ENCODE peak calls at places on chromosomes 12 and 14, in eight cellular contexts. T is testis, S is GM12891, D is DMS 273 treated with DMSO at 0.1 percent for 48 hours, X is lower lobe of right lung, B is activated T-cell treated with anti-CD3 and anti-CD28 coated beads for 24 hours, V is gastrocnemius medialis, P is lower leg skin. E is an unnamed sample.

GRCh38 chr14:93797071-93797470 is 8.8 kb upstream of the PRIMA1 start:
- DNase-seq in T (no peak), S (no peak), D (no peak), X (no peak), B (no peak), V (no peak), P (no peak), E (no peak)

GRCh38 chr12:67909091-67909531 is 80.1 kb upstream of the IFNG-AS1 start:
- DNase-seq in T (no peak), S (no peak), D (no peak), X (no peak), B (no peak), V (no peak), P (no peak), E (no peak)

GRCh38 chr12:51752490-51752889 is 96.0 kb downstream of the FIGNL2 start:
- DNase-seq in T (peak; percentile 88), S (no peak), D (no peak), X (peak; percentile 45), B (no peak), V (peak; percentile 44), P (peak; percentile 29), E (no peak)

GRCh38 chr12:123457980-123458779 is at the start of gene SNRNP35:
- DNase-seq in T (peak; percentile 87), S (peak; percentile 52), D (peak; percentile 56), X (peak; percentile 85), B (peak; percentile 80), V (peak; percentile 71), P (peak; percentile 73), E (peak; percentile 57)

GRCh38 chr14:35881280-35881679 is 55.1 kb downstream of the BRMS1L start:
- DNase-seq in T (no peak), S (no peak), D (no peak), X (no peak), B (no peak), V (no peak), P (no peak), E (no peak)

GRCh38 chr12:120820885-120821510 is 83.2 kb downstream of the SPPL3 start:
- DNase-seq in T (no peak), S (no peak), D (no peak), X (no peak), B (peak; percentile 51), V (no peak), P (no peak), E (no peak)

GRCh38 chr14:76765461-76765931 is 4.2 kb downstream of the VASH1 start:
- DNase-seq in T (no peak), S (no peak), D (no peak), X (no peak), B (no peak), V (no peak), P (no peak), E (no peak)

GRCh38 chr12:120110550-120111501 is 5.7 kb downstream of the RAB35 start:
- DNase-seq in T (peak; percentile 43), S (no peak), D (no peak), X (peak; percentile 88), B (no peak), V (peak; percentile 59), P (peak; percentile 59), E (no peak)

GRCh38 chr12:42981379-42981778 is 391.8 kb upstream of the PRICKLE1 start:
- DNase-seq in T (no peak), S (no peak), D (no peak), X (no peak), B (no peak), V (no peak), P (no peak), E (no peak)

GRCh38 chr14:64387232-64387737 is 868 bp upstream of the MTHFD1 start:
- DNase-seq in T (peak; percentile 48), S (peak; percentile 13), D (no peak), X (no peak), B (no peak), V (peak; percentile 44), P (no peak), E (no peak)

GRCh38 chr12:47736877-47737676 is 11.8 kb upstream of the ENDOU start:
- DNase-seq in T (peak; percentile 95), S (no peak), D (no peak), X (peak; percentile 91), B (no peak), V (peak; percentile 82), P (peak; percentile 66), E (no peak)

GRCh38 chr14:104355101-104355691 is 216.8 kb downstream of the KIF26A start:
- DNase-seq in T (no peak), S (no peak), D (no peak), X (no peak), B (no peak), V (peak; percentile 7), P (no peak), E (no peak)

GRCh38 chr14:91377700-91378652 is 39.6 kb downstream of the CCDC88C start:
- DNase-seq in T (no peak), S (no peak), D (no peak), X (no peak), B (no peak), V (no peak), P (no peak), E (no peak)

GRCh38 chr12:105705765-105706164 is 375.3 kb downstream of the C12orf75 start:
- DNase-seq in T (peak; percentile 73), S (no peak), D (peak; percentile 30), X (no peak), B (no peak), V (peak; percentile 41), P (peak; percentile 38), E (peak; percentile 3)

GRCh38 chr14:35927727-35928126 is 101.6 kb downstream of the BRMS1L start:
- DNase-seq in T (no peak), S (no peak), D (no peak), X (no peak), B (no peak), V (no peak), P (no peak), E (no peak)

GRCh38 chr14:73231874-73232851 is 5.1 kb upstream of the PAPLN start:
- DNase-seq in T (no peak), S (no peak), D (no peak), X (peak; percentile 45), B (no peak), V (no peak), P (no peak), E (peak; percentile 47)

GRCh38 chr12:29521951-29522350 is 24.5 kb upstream of the OVCH1 start:
- DNase-seq in T (no peak), S (no peak), D (no peak), X (no peak), B (no peak), V (no peak), P (no peak), E (no peak)

GRCh38 chr14:52110441-52111086 is 41.7 kb upstream of the NID2 start:
- DNase-seq in T (no peak), S (no peak), D (no peak), X (no peak), B (no peak), V (no peak), P (no peak), E (no peak)

GRCh38 chr14:91257328-91258020 is 13.0 kb upstream of the GPR68 start:
- DNase-seq in T (no peak), S (no peak), D (peak; percentile 59), X (no peak), B (no peak), V (no peak), P (no peak), E (peak; percentile 86)

GRCh38 chr12:57134949-57135348 is 6.7 kb downstream of the LRP1 start:
- DNase-seq in T (no peak), S (no peak), D (no peak), X (no peak), B (no peak), V (no peak), P (no peak), E (no peak)

GRCh38 chr12:27177716-27178115 is 66.4 kb upstream of the STK38L start:
- DNase-seq in T (no peak), S (no peak), D (no peak), X (no peak), B (no peak), V (no peak), P (no peak), E (no peak)

GRCh38 chr12:115455268-115455681 is 771.3 kb upstream of the TBX3 start:
- DNase-seq in T (no peak), S (no peak), D (no peak), X (no peak), B (no peak), V (no peak), P (no peak), E (no peak)

GRCh38 chr12:107283652-107284051 is 190.3 kb upstream of the CRY1 start:
- DNase-seq in T (no peak), S (no peak), D (no peak), X (no peak), B (no peak), V (no peak), P (no peak), E (no peak)

GRCh38 chr12:47604474-47604873 is 101.4 kb downstream of the RPAP3 start:
- DNase-seq in T (no peak), S (no peak), D (no peak), X (no peak), B (no peak), V (no peak), P (no peak), E (no peak)

GRCh38 chr12:90410962-90411361 is 544.0 kb downstream of the CCER1 start:
- DNase-seq in T (peak; percentile 16), S (no peak), D (no peak), X (no peak), B (no peak), V (no peak), P (no peak), E (no peak)

GRCh38 chr14:45135181-45135580 is 549 bp upstream of the FANCM start:
- DNase-seq in T (no peak), S (no peak), D (no peak), X (no peak), B (no peak), V (no peak), P (no peak), E (no peak)

GRCh38 chr12:110579239-110579888 is 3.8 kb downstream of the PPTC7 start:
- DNase-seq in T (no peak), S (no peak), D (no peak), X (no peak), B (no peak), V (peak; percentile 51), P (no peak), E (no peak)

GRCh38 chr14:76827696-76828301 is 1.6 kb downstream of the LRRC74A start:
- DNase-seq in T (no peak), S (no peak), D (no peak), X (no peak), B (no peak), V (no peak), P (no peak), E (no peak)

GRCh38 chr14:36238666-36239363 is 62.3 kb upstream of the PTCSC3 start:
- DNase-seq in T (no peak), S (no peak), D (no peak), X (peak; percentile 60), B (no peak), V (no peak), P (peak; percentile 29), E (no peak)

GRCh38 chr14:95499354-95499750 is 17.1 kb downstream of the SYNE3 start:
- DNase-seq in T (no peak), S (no peak), D (no peak), X (no peak), B (no peak), V (no peak), P (no peak), E (no peak)

GRCh38 chr14:50312734-50313054 is 570 bp downstream of the DMAC2L start:
- DNase-seq in T (no peak), S (no peak), D (peak; percentile 70), X (no peak), B (no peak), V (no peak), P (no peak), E (peak; percentile 62)

GRCh38 chr14:96016761-96017160 is 22.4 kb upstream of the C14orf132 start:
- DNase-seq in T (no peak), S (no peak), D (no peak), X (no peak), B (no peak), V (no peak), P (no peak), E (no peak)

GRCh38 chr12:131555197-131555820 is 155.6 kb upstream of the SFSWAP start:
- DNase-seq in T (no peak), S (no peak), D (no peak), X (no peak), B (no peak), V (no peak), P (no peak), E (no peak)

GRCh38 chr12:76275511-76276093 is 72.6 kb downstream of the BBS10 start:
- DNase-seq in T (no peak), S (no peak), D (no peak), X (no peak), B (no peak), V (no peak), P (no peak), E (no peak)